ENCODE peak calls at places on chromosomes 7 and 10, in five cellular contexts. E is GM12878, U is A549, T is K562, F is H1. J is an unnamed sample.

GRCh38 chr7:158054611-158055010 is 533.0 kb downstream of the PTPRN2 start:
- DNase-seq in E (no peak), U (no peak), T (no peak), F (no peak), J (no peak)

GRCh38 chr10:103793920-103794883 is 61.2 kb downstream of the SH3PXD2A start:
- DNase-seq in E (no peak), U (peak; percentile 65), T (no peak), F (no peak), J (peak; percentile 99)

GRCh38 chr7:42991913-42992576 is 59.9 kb downstream of the MRPL32 start:
- DNase-seq in E (no peak), U (no peak), T (no peak), F (no peak), J (no peak)

GRCh38 chr10:21173433-21173963 is 276.4 kb upstream of the NEBL start:
- DNase-seq in E (no peak), U (no peak), T (no peak), F (no peak), J (no peak)

GRCh38 chr7:80053098-80053497 is 81.5 kb upstream of the GNAI1 start:
- DNase-seq in E (no peak), U (no peak), T (no peak), F (no peak), J (peak; percentile 3)

GRCh38 chr10:84599254-84599653 is 270.9 kb downstream of the CCSER2 start:
- DNase-seq in E (no peak), U (no peak), T (no peak), F (no peak), J (no peak)

GRCh38 chr7:157035302-157035701 is 24.8 kb upstream of the MNX1 start:
- DNase-seq in E (no peak), U (no peak), T (no peak), F (no peak), J (no peak)

GRCh38 chr7:74718336-74718735 is 55.5 kb upstream of the NCF1 start:
- DNase-seq in E (no peak), U (no peak), T (no peak), F (no peak), J (no peak)

GRCh38 chr10:121036431-121036830 is 185.3 kb downstream of the WDR11 start:
- DNase-seq in E (no peak), U (no peak), T (no peak), F (no peak), J (no peak)

DNA sequence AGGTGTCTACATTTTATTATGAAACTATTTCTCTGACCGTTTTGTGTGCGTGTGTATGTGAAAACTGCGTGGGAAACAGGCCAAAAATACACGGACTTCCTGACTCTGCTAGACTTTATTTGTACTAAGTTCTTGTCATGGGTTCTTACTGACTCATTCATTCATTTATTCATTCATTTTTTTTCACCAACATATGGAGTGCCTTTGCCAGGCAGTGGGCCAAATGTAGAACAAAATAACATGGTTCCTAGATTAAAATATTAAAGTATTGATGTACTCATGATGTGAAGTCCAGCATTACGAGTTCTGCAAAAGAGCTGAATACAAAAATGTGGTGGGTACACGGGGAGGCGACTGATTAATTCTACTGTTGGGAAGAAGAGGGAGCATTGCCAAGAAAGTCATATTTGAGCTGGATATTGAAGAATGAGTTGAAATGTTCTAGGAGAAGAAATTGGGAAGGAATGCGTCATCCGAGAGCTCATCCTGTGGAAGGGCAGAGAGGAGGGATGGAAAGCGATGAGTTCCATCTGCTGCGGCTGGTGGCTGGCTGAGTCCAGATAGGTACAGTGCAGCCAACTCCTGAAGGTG is 24.6 kb downstream of the CACNB2 start:
- DNase-seq in E (no peak), U (no peak), T (no peak), F (no peak), J (no peak)
- TF ChIP-seq KDM1A in E (no peak), U (no peak), T (no peak), F (no peak), J (no peak)

GRCh38 chr7:96591900-96592676 is 117.6 kb downstream of the SEM1 start:
- DNase-seq in E (no peak), U (no peak), T (no peak), F (peak; percentile 41), J (no peak)
- TF ChIP-seq KDM1A in E (no peak), U (no peak), T (no peak), F (no peak), J (no peak)

GRCh38 chr10:42865716-42866114 is 83.1 kb downstream of the BMS1 start:
- DNase-seq in E (no peak), U (no peak), T (no peak), F (no peak), J (no peak)
- TF ChIP-seq KDM1A in E (no peak), U (no peak), T (no peak), F (no peak), J (no peak)

GRCh38 chr7:2248984-2249694 is 7.1 kb downstream of the NUDT1 start:
- DNase-seq in E (peak; percentile 48), U (peak; percentile 66), T (peak; percentile 61), F (no peak), J (no peak)
- TF ChIP-seq KDM1A in E (no peak), U (no peak), T (no peak), F (no peak), J (no peak)

GRCh38 chr10:49831352-49832040 is 69.4 kb upstream of the OGDHL start:
- DNase-seq in E (no peak), U (no peak), T (no peak), F (peak; percentile 57), J (no peak)
- TF ChIP-seq KDM1A in E (no peak), U (no peak), T (no peak), F (no peak), J (no peak)

GRCh38 chr10:92839191-92840085 is 8.9 kb upstream of the EXOC6 start:
- DNase-seq in E (no peak), U (peak; percentile 47), T (peak; percentile 74), F (no peak), J (peak; percentile 34)
- TF ChIP-seq KDM1A in E (no peak), U (no peak), T (no peak), F (no peak), J (no peak)

DNA sequence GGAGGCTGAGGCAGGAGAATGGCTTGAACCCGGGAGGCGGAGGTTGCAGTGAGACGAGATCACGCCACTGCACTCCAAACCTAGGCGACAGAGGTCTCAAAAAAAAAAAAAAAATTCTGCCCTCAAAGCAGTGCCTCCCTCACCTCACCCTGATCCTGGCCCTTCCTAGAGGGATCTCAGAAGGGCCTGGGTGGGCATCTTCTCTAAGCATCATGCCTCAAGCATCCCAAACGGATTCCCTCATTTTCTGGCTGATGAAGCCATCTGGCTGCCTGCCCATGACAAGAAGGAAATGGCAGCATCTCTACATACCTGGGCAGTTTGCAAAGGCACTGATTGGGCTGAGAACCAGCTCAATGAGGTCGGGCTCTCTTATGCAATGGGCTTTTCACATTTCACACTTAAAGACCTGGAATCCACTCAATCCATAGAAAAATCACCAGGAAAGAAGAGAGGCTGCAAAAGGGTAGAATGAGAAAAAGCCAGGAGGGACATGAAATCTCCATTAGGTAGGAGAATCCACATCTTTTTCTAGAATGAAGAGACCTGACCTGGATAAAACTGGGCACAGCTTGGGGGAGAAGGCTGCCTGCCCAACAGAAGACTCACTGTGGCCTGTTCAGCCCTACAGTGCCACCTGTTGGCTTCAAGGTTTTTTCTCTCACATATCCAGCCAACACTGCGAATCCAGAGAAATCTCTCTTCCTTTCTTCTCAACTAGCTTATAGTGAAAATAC is 48.1 kb downstream of the PDLIM1 start:
- DNase-seq in E (no peak), U (peak; percentile 72), T (peak; percentile 15), F (no peak), J (peak; percentile 45)
- TF ChIP-seq KDM1A in E (no peak), U (no peak), T (no peak), F (no peak), J (no peak)

GRCh38 chr7:55534916-55535636 is 37.2 kb downstream of the VOPP1 start:
- DNase-seq in E (no peak), U (no peak), T (no peak), F (no peak), J (peak; percentile 19)

GRCh38 chr7:55537458-55537825 is 34.9 kb downstream of the VOPP1 start:
- DNase-seq in E (no peak), U (no peak), T (no peak), F (no peak), J (no peak)

GRCh38 chr7:55535637-55536016 is 36.7 kb downstream of the VOPP1 start:
- DNase-seq in E (no peak), U (no peak), T (no peak), F (no peak), J (no peak)

GRCh38 chr7:55538538-55538937 is 33.8 kb downstream of the VOPP1 start:
- DNase-seq in E (no peak), U (no peak), T (no peak), F (no peak), J (no peak)

DNA sequence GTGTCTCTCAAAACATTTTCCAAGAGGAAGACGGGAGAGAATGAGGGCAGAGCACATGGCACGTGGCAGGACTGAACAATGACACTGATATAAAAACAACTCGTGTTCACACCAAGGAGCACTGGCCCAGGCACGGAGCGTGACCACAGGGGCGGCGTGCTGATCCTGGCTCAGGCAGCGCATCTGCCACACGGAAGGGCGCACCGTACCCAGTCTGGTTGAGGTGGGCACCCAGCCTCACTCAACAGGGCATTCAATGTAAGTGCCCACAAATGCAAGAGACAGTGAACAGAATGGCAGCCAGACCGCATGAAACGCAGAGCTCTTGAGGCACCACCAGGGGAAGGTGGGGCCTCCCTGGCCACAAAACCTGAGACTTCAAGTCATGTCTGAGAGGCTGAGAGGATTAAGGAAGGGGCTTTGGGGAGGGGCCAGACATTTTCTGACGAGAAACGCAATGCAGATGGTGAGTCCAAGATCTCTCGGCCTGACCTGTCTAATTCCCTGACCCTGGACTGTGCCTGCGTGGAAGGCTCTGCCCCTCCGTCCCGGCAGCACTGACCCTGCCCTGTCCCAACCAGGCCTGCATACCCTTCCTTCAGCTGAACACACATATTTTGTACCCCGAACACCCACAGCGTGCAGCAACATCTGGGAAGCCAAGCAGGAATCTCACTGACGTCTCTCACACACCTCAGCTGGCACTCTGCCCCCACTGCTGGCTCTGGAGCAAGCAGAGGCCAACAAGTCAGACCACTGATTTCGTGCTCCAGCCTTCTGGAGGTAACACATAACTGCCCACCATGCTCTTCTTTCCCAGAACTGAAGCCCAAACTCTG is 35.5 kb downstream of the VOPP1 start:
- DNase-seq in E (no peak), U (no peak), T (no peak), F (no peak), J (no peak)
- TF ChIP-seq KDM1A in E (no peak), U (no peak), T (no peak), F (no peak), J (no peak)

DNA sequence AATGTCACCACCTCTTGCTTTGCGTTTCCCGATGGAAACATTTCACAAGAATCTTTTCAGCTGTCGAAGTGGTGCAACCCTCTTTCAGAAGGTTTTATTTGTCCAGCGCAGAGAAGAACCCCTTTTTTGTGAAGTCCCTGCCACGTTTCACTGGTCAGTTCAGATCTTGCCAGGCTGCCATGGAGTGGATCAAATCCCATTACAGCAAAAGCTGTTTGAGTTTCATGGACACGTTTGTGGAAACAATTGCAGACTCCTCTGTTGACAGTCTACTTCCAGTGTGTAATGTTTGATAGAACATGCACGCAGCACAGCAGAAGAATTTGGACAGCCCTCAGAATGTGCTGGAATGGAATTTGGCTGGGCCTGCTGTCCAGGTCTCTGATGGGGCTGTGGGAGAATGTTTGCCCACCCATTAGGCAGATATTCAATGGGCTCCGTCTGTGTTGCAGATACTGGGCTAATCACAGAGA is 143.2 kb downstream of the GRK5 start:
- DNase-seq in E (no peak), U (no peak), T (no peak), F (no peak), J (peak; percentile 54)
- TF ChIP-seq KDM1A in E (no peak), U (no peak), T (no peak), F (no peak), J (no peak)